ENCODE peak calls at places on chromosomes 2 and 18, in five cellular contexts. One of them, this sample, is unnamed.

GRCh38 chr2:67322361-67323001 is 74.7 kb upstream of the ETAA1 start:
- DNase-seq in right lobe of liver: no peak
- DNase-seq in CD8-positive, alpha-beta T cell: no peak
- DNase-seq in GM13976: no peak
- DNase-seq in osteocyte: no peak
- DNase-seq in this sample: no peak

GRCh38 chr2:71006955-71007799 is 12.5 kb upstream of the TEX261 start:
- DNase-seq in right lobe of liver: no peak
- DNase-seq in CD8-positive, alpha-beta T cell: no peak
- DNase-seq in GM13976: peak
- DNase-seq in osteocyte: no peak
- DNase-seq in this sample: no peak

GRCh38 chr2:166675553-166675952 is 181.5 kb upstream of the SCN7A start:
- DNase-seq in right lobe of liver: no peak
- DNase-seq in CD8-positive, alpha-beta T cell: no peak
- DNase-seq in GM13976: no peak
- DNase-seq in osteocyte: no peak
- DNase-seq in this sample: no peak

GRCh38 chr2:2187196-2187595 is 143.9 kb downstream of the MYT1L start:
- DNase-seq in right lobe of liver: no peak
- DNase-seq in CD8-positive, alpha-beta T cell: no peak
- DNase-seq in GM13976: no peak
- DNase-seq in osteocyte: no peak
- DNase-seq in this sample: no peak

GRCh38 chr2:33241581-33241980 is 234.9 kb upstream of the RASGRP3 start:
- DNase-seq in right lobe of liver: no peak
- DNase-seq in CD8-positive, alpha-beta T cell: no peak
- DNase-seq in GM13976: no peak
- DNase-seq in osteocyte: no peak
- DNase-seq in this sample: no peak

GRCh38 chr2:72669121-72669520 is 156.7 kb downstream of the EXOC6B start:
- DNase-seq in right lobe of liver: no peak
- DNase-seq in CD8-positive, alpha-beta T cell: no peak
- DNase-seq in GM13976: no peak
- DNase-seq in osteocyte: no peak
- DNase-seq in this sample: no peak

GRCh38 chr2:27921880-27922589 is 31.5 kb downstream of the BABAM2 start:
- DNase-seq in right lobe of liver: no peak
- DNase-seq in CD8-positive, alpha-beta T cell: no peak
- DNase-seq in GM13976: no peak
- DNase-seq in osteocyte: no peak
- DNase-seq in this sample: no peak

GRCh38 chr2:233267516-233268245 is 16.2 kb downstream of the ATG16L1 start:
- DNase-seq in right lobe of liver: no peak
- DNase-seq in CD8-positive, alpha-beta T cell: peak
- DNase-seq in GM13976: peak
- DNase-seq in osteocyte: no peak
- DNase-seq in this sample: no peak

GRCh38 chr2:196266855-196267254 is 95.5 kb upstream of the STK17B start:
- DNase-seq in right lobe of liver: no peak
- DNase-seq in CD8-positive, alpha-beta T cell: no peak
- DNase-seq in GM13976: no peak
- DNase-seq in osteocyte: no peak
- DNase-seq in this sample: no peak

GRCh38 chr2:144625216-144626010 is 105.5 kb upstream of the ZEB2 start:
- DNase-seq in right lobe of liver: no peak
- DNase-seq in CD8-positive, alpha-beta T cell: no peak
- DNase-seq in GM13976: no peak
- DNase-seq in osteocyte: no peak
- DNase-seq in this sample: no peak

GRCh38 chr2:173218331-173219056 is 136.2 kb upstream of the CDCA7 start:
- DNase-seq in right lobe of liver: no peak
- DNase-seq in CD8-positive, alpha-beta T cell: no peak
- DNase-seq in GM13976: no peak
- DNase-seq in osteocyte: no peak
- DNase-seq in this sample: no peak

GRCh38 chr2:47003641-47004427 is 88.2 kb upstream of the MCFD2 start:
- DNase-seq in right lobe of liver: no peak
- DNase-seq in CD8-positive, alpha-beta T cell: no peak
- DNase-seq in GM13976: no peak
- DNase-seq in osteocyte: no peak
- DNase-seq in this sample: no peak

GRCh38 chr2:103464831-103465230 is 703.0 kb downstream of the TMEM182 start:
- DNase-seq in right lobe of liver: no peak
- DNase-seq in CD8-positive, alpha-beta T cell: no peak
- DNase-seq in GM13976: no peak
- DNase-seq in osteocyte: no peak
- DNase-seq in this sample: no peak

GRCh38 chr18:69956037-69956436 is 8.4 kb upstream of the CD226 start:
- DNase-seq in right lobe of liver: no peak
- DNase-seq in CD8-positive, alpha-beta T cell: no peak
- DNase-seq in GM13976: no peak
- DNase-seq in osteocyte: no peak
- DNase-seq in this sample: no peak

GRCh38 chr2:44480068-44480467 is 118.3 kb downstream of the CAMKMT start:
- DNase-seq in right lobe of liver: no peak
- DNase-seq in CD8-positive, alpha-beta T cell: no peak
- DNase-seq in GM13976: no peak
- DNase-seq in osteocyte: no peak
- DNase-seq in this sample: no peak

GRCh38 chr2:46690825-46691224 is 211.5 kb downstream of the TMEM247 start:
- DNase-seq in right lobe of liver: no peak
- DNase-seq in CD8-positive, alpha-beta T cell: no peak
- DNase-seq in GM13976: no peak
- DNase-seq in osteocyte: no peak
- DNase-seq in this sample: no peak

GRCh38 chr2:222305510-222306392 is 7.0 kb upstream of the PAX3 start:
- DNase-seq in right lobe of liver: no peak
- DNase-seq in CD8-positive, alpha-beta T cell: no peak
- DNase-seq in GM13976: no peak
- DNase-seq in osteocyte: peak
- DNase-seq in this sample: no peak

GRCh38 chr2:26572589-26572988 is 68.6 kb downstream of the CIB4 start:
- DNase-seq in right lobe of liver: peak
- DNase-seq in CD8-positive, alpha-beta T cell: no peak
- DNase-seq in GM13976: no peak
- DNase-seq in osteocyte: no peak
- DNase-seq in this sample: peak

GRCh38 chr2:220434365-220434764 is 806.9 kb downstream of the SLC4A3 start:
- DNase-seq in right lobe of liver: no peak
- DNase-seq in CD8-positive, alpha-beta T cell: no peak
- DNase-seq in GM13976: no peak
- DNase-seq in osteocyte: no peak
- DNase-seq in this sample: no peak

GRCh38 chr2:139296672-139297209 is 516.6 kb upstream of the NXPH2 start:
- DNase-seq in right lobe of liver: no peak
- DNase-seq in CD8-positive, alpha-beta T cell: no peak
- DNase-seq in GM13976: no peak
- DNase-seq in osteocyte: no peak
- DNase-seq in this sample: no peak

GRCh38 chr2:71647346-71647745 is 194.0 kb downstream of the DYSF start:
- DNase-seq in right lobe of liver: no peak
- DNase-seq in CD8-positive, alpha-beta T cell: no peak
- DNase-seq in GM13976: no peak
- DNase-seq in osteocyte: no peak
- DNase-seq in this sample: no peak

GRCh38 chr18:48636436-48636835 is 97.6 kb downstream of the CTIF start:
- DNase-seq in right lobe of liver: peak
- DNase-seq in CD8-positive, alpha-beta T cell: no peak
- DNase-seq in GM13976: no peak
- DNase-seq in osteocyte: no peak
- DNase-seq in this sample: no peak

GRCh38 chr2:129193961-129194360 is 785.5 kb upstream of the RAB6C start:
- DNase-seq in right lobe of liver: no peak
- DNase-seq in CD8-positive, alpha-beta T cell: no peak
- DNase-seq in GM13976: no peak
- DNase-seq in osteocyte: no peak
- DNase-seq in this sample: no peak

GRCh38 chr2:204407209-204408070 is 137.8 kb upstream of the PARD3B start:
- DNase-seq in right lobe of liver: peak
- DNase-seq in CD8-positive, alpha-beta T cell: no peak
- DNase-seq in GM13976: no peak
- DNase-seq in osteocyte: no peak
- DNase-seq in this sample: no peak

GRCh38 chr18:62566199-62566598 is 43.4 kb downstream of the ZCCHC2 start:
- DNase-seq in right lobe of liver: no peak
- DNase-seq in CD8-positive, alpha-beta T cell: no peak
- DNase-seq in GM13976: no peak
- DNase-seq in osteocyte: no peak
- DNase-seq in this sample: peak

GRCh38 chr18:53918091-53918490 is 306.4 kb downstream of the MBD2 start:
- DNase-seq in right lobe of liver: no peak
- DNase-seq in CD8-positive, alpha-beta T cell: no peak
- DNase-seq in GM13976: no peak
- DNase-seq in osteocyte: no peak
- DNase-seq in this sample: no peak

GRCh38 chr18:62198259-62198658 is 11.2 kb downstream of the RELCH start:
- DNase-seq in right lobe of liver: no peak
- DNase-seq in CD8-positive, alpha-beta T cell: no peak
- DNase-seq in GM13976: no peak
- DNase-seq in osteocyte: no peak
- DNase-seq in this sample: no peak

GRCh38 chr2:105951390-105951694 is 206.6 kb downstream of the NCK2 start:
- DNase-seq in right lobe of liver: no peak
- DNase-seq in CD8-positive, alpha-beta T cell: no peak
- DNase-seq in GM13976: no peak
- DNase-seq in osteocyte: no peak
- DNase-seq in this sample: no peak

GRCh38 chr2:529425-529824 is 147.8 kb downstream of the TMEM18 start:
- DNase-seq in right lobe of liver: no peak
- DNase-seq in CD8-positive, alpha-beta T cell: no peak
- DNase-seq in GM13976: no peak
- DNase-seq in osteocyte: no peak
- DNase-seq in this sample: no peak

DNA sequence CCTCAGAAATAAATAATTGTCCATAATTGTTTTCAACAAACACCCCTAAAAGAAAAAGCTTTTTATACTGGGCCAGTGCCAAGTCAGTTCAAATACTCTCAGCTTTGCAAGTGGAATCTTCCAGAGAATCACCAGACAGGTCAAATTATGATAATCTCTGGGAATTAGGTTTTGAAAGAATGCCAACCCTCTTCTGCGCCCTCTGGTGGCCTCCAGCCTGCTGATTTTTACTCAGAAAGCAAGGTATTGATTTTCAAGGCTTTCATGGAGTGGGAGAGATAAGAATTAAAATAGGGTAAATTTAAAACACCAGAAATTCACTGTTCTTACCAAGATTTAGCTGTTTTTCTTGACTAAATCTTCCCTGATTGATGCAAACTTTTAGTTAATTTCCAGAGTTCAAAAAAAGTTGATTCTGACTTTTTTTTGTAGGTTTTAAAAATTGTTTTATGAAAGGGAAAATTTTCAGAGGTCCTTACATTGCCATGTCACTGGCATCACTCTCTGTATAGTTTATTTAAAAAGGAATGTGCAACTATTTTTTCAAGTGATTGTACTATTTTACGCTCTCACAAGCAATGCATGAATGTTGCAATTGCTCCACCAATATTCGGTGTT is 282.9 kb upstream of the TNP1 start:
- DNase-seq in right lobe of liver: no peak
- DNase-seq in CD8-positive, alpha-beta T cell: no peak
- DNase-seq in GM13976: no peak
- DNase-seq in osteocyte: no peak
- DNase-seq in this sample: no peak
- TF ChIP-seq CTCF in right lobe of liver: peak
- TF ChIP-seq CTCF in CD8-positive, alpha-beta T cell: no peak
- TF ChIP-seq CTCF in GM13976: peak
- TF ChIP-seq CTCF in osteocyte: peak
- TF ChIP-seq CTCF in this sample: peak

GRCh38 chr2:156305121-156305520 is 27.4 kb downstream of the NR4A2 start:
- DNase-seq in right lobe of liver: no peak
- DNase-seq in CD8-positive, alpha-beta T cell: no peak
- DNase-seq in GM13976: no peak
- DNase-seq in osteocyte: no peak
- DNase-seq in this sample: no peak

GRCh38 chr2:156309106-156309505 is 23.4 kb downstream of the NR4A2 start:
- DNase-seq in right lobe of liver: no peak
- DNase-seq in CD8-positive, alpha-beta T cell: no peak
- DNase-seq in GM13976: no peak
- DNase-seq in osteocyte: no peak
- DNase-seq in this sample: no peak

GRCh38 chr2:156309922-156310321 is 22.6 kb downstream of the NR4A2 start:
- DNase-seq in right lobe of liver: peak
- DNase-seq in CD8-positive, alpha-beta T cell: no peak
- DNase-seq in GM13976: no peak
- DNase-seq in osteocyte: no peak
- DNase-seq in this sample: no peak

GRCh38 chr2:156306821-156307220 is 25.7 kb downstream of the NR4A2 start:
- DNase-seq in right lobe of liver: no peak
- DNase-seq in CD8-positive, alpha-beta T cell: no peak
- DNase-seq in GM13976: no peak
- DNase-seq in osteocyte: no peak
- DNase-seq in this sample: no peak

DNA sequence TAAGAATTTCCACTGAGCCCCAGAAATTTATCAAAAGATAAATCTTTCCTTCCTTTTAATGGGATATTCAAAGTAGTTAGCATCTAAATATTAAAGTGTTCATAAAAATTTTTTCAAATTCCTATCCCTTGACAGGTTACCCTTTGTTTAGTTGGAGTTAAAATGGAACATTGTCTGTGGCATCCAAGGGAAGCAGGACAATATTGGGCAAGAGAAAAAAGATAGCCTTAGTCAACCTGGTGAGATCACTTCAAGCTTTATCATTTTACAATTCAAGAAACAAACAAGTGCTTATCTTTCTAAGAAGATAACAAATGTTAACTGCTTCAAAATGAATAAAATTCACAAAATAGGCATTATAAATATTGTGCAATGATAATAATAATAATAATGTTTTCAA is 21.7 kb downstream of the NR4A2 start:
- DNase-seq in right lobe of liver: no peak
- DNase-seq in CD8-positive, alpha-beta T cell: no peak
- DNase-seq in GM13976: no peak
- DNase-seq in osteocyte: no peak
- DNase-seq in this sample: no peak
- TF ChIP-seq CTCF in right lobe of liver: no peak
- TF ChIP-seq CTCF in CD8-positive, alpha-beta T cell: no peak
- TF ChIP-seq CTCF in GM13976: no peak
- TF ChIP-seq CTCF in osteocyte: no peak
- TF ChIP-seq CTCF in this sample: no peak

DNA sequence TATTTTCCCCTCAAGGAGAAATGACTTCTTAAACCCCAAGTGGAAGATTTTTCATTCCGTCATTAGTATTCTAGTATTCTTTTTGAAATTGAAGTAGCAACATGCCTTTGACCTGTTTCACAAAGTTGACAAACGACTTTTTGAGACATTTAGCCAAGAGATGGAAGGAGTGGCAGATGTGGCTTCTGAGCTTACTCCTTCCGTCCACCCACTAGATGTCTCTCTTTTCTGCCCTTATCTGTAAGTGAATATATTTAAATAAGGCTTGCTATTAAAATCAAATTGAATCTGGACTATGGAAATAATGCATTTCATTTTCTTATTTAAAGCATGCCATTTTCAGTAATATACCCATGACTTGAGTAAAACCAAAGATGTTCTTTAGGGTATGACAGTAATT is 74.1 kb downstream of the ACTR3 start:
- DNase-seq in right lobe of liver: no peak
- DNase-seq in CD8-positive, alpha-beta T cell: no peak
- DNase-seq in GM13976: no peak
- DNase-seq in osteocyte: no peak
- DNase-seq in this sample: no peak
- TF ChIP-seq CTCF in right lobe of liver: peak
- TF ChIP-seq CTCF in CD8-positive, alpha-beta T cell: no peak
- TF ChIP-seq CTCF in GM13976: no peak
- TF ChIP-seq CTCF in osteocyte: no peak
- TF ChIP-seq CTCF in this sample: no peak

GRCh38 chr2:210663574-210663973 is 107.2 kb downstream of the CPS1 start:
- DNase-seq in right lobe of liver: no peak
- DNase-seq in CD8-positive, alpha-beta T cell: no peak
- DNase-seq in GM13976: no peak
- DNase-seq in osteocyte: no peak
- DNase-seq in this sample: no peak
- TF ChIP-seq CTCF in right lobe of liver: peak
- TF ChIP-seq CTCF in CD8-positive, alpha-beta T cell: no peak
- TF ChIP-seq CTCF in GM13976: no peak
- TF ChIP-seq CTCF in osteocyte: peak
- TF ChIP-seq CTCF in this sample: no peak

This sample was measured in CD14-positive monocyte.